ENCODE peak calls at places on chromosomes 6 and 20, in six cellular contexts. M is dorsolateral prefrontal cortex; X is HFF-Myc; F is HL-60; J is CD8-positive, alpha-beta memory T cell; P is nephron progenitor cell. Y is an unnamed sample.

GRCh38 chr6:154623391-154623790 is 109.8 kb upstream of the SCAF8 start:
- DNase-seq in P (no peak), F (no peak), X (no peak), J (no peak), M (no peak), Y (no peak)

GRCh38 chr20:20353574-20353973 is 14.3 kb upstream of the INSM1 start:
- DNase-seq in J (no peak), X (no peak), F (no peak), M (no peak), P (no peak), Y (no peak)

GRCh38 chr6:33213166-33213988 is 5.1 kb downstream of the RING1 start:
- DNase-seq in J (peak; percentile 44), P (peak; percentile 55), M (no peak), X (no peak), F (no peak), Y (no peak)

GRCh38 chr6:107550241-107550840 is 60.4 kb downstream of the SOBP start:
- DNase-seq in X (no peak), J (no peak), F (no peak), P (no peak), M (no peak), Y (no peak)

GRCh38 chr6:134376785-134377184 is 58.9 kb upstream of the SGK1 start:
- DNase-seq in X (no peak), P (no peak), F (no peak), J (no peak), M (no peak), Y (no peak)

GRCh38 chr6:26457407-26457795 is 354 bp upstream of the BTN2A1 start:
- DNase-seq in J (no peak), X (no peak), P (peak; percentile 16), F (no peak), M (no peak), Y (peak; percentile 58)

GRCh38 chr6:131262060-131262459 is 126.8 kb downstream of the AKAP7 start:
- DNase-seq in F (no peak), M (no peak), J (no peak), X (no peak), P (no peak), Y (no peak)

GRCh38 chr6:1607557-1608221 is 2.0 kb upstream of the FOXC1 start:
- DNase-seq in M (no peak), J (no peak), P (peak; percentile 68), X (no peak), F (no peak), Y (peak; percentile 91)

GRCh38 chr6:146850238-146850896 is 251.6 kb downstream of the ADGB start:
- DNase-seq in P (no peak), J (no peak), X (no peak), M (no peak), F (no peak), Y (no peak)

GRCh38 chr6:11315743-11316437 is 83.4 kb upstream of the NEDD9 start:
- DNase-seq in X (peak; percentile 97), J (no peak), P (no peak), F (no peak), M (no peak), Y (no peak)

GRCh38 chr6:149127212-149127611 is 190.3 kb upstream of the TAB2 start:
- DNase-seq in X (no peak), F (no peak), M (no peak), J (no peak), P (no peak), Y (no peak)

GRCh38 chr20:635028-635427 is 18.0 kb downstream of the SRXN1 start:
- DNase-seq in P (no peak), J (no peak), F (no peak), X (no peak), M (no peak), Y (no peak)

GRCh38 chr6:163404825-163405265 is 9.7 kb upstream of the QKI start:
- DNase-seq in P (no peak), X (no peak), F (peak; percentile 76), J (no peak), M (peak; percentile 59), Y (no peak)

GRCh38 chr6:157823523-157824370 is 701 bp downstream of the SNX9 start:
- DNase-seq in P (peak; percentile 50), J (peak; percentile 81), M (peak; percentile 31), F (peak; percentile 35), X (no peak), Y (peak; percentile 45)

GRCh38 chr20:31698803-31699718 is 23.6 kb downstream of the BCL2L1 start:
- DNase-seq in F (no peak), P (no peak), J (no peak), M (peak; percentile 51), X (peak; percentile 93), Y (no peak)

GRCh38 chr6:17394192-17394611 is 807 bp downstream of the CAP2 start:
- DNase-seq in M (no peak), J (no peak), F (no peak), X (peak; percentile 57), P (peak; percentile 57), Y (peak; percentile 80)

GRCh38 chr20:51541189-51542032 is 1.1 kb downstream of the NFATC2 start:
- DNase-seq in M (peak; percentile 55), X (no peak), P (peak; percentile 29), F (peak; percentile 77), J (peak; percentile 93), Y (no peak)